ENCODE peak calls at places on chromosomes 4 and X, in six cellular contexts. H is tibial nerve; M is NCI-H345; U is DMS 273 treated with DMSO at 0.1 percent for 48 hours; X is activated CD4-positive, alpha-beta T cell treated with anti-CD3 and anti-CD28 coated beads for 4 hours; Y is body of pancreas. E is an unnamed sample.

GRCh38 chrX:108511721-108512120 is 72.1 kb downstream of the COL4A5 start:
- DNase-seq in U (no peak), M (no peak), Y (no peak), H (no peak), X (no peak), E (no peak)

GRCh38 chr4:40594261-40595178 is 35.1 kb downstream of the RBM47 start:
- DNase-seq in X (no peak), M (no peak), H (no peak), U (no peak), Y (no peak), E (no peak)

GRCh38 chrX:68183612-68184214 is 249.6 kb downstream of the OPHN1 start:
- DNase-seq in H (no peak), Y (no peak), X (no peak), M (no peak), U (no peak), E (no peak)

GRCh38 chr4:55069248-55069647 is 56.1 kb downstream of the KDR start:
- DNase-seq in M (no peak), H (no peak), X (no peak), U (no peak), Y (no peak), E (no peak)

GRCh38 chrX:19627533-19627932 is 112.2 kb upstream of the MAP3K15 start:
- DNase-seq in Y (no peak), U (no peak), H (no peak), M (no peak), X (peak), E (no peak)

GRCh38 chrX:135931644-135932487 is 38.4 kb downstream of the SAGE1 start:
- DNase-seq in Y (peak), H (peak), X (peak), M (peak), U (no peak), E (no peak)

GRCh38 chr4:140595065-140595464 is 26.3 kb upstream of the UCP1 start:
- DNase-seq in Y (peak), M (peak), H (no peak), U (no peak), X (no peak), E (no peak)

GRCh38 chr4:81214518-81215218 is 354 bp downstream of the PRKG2 start:
- DNase-seq in U (peak), X (no peak), H (no peak), Y (no peak), M (peak), E (peak)

GRCh38 chr4:48047421-48047844 is 30.9 kb downstream of the NIPAL1 start:
- DNase-seq in Y (no peak), X (peak), H (no peak), M (no peak), U (no peak), E (no peak)

GRCh38 chrX:80576815-80577533 is 156.7 kb downstream of the TENT5D start:
- DNase-seq in Y (no peak), M (peak), X (no peak), H (no peak), U (no peak), E (no peak)

GRCh38 chr4:42345962-42346544 is 51.2 kb upstream of the SHISA3 start:
- DNase-seq in H (no peak), U (no peak), X (no peak), Y (no peak), M (no peak), E (no peak)

E was measured in type B pancreatic cell.